ENCODE peak calls at places on chromosomes 1 and 21, in six cellular contexts. A is neuronal stem cell, L is H1, V is trophoblast cell, J is IMR-90, T is H9. K is an unnamed sample.

GRCh38 chr21:38081663-38082062 is 165.4 kb upstream of the KCNJ6 start:
- DNase-seq in A (no peak), L (no peak), V (no peak), J (no peak), T (no peak), K (no peak)

GRCh38 chr1:240093120-240093961 is 1.7 kb downstream of the FMN2 start:
- DNase-seq in A (peak), L (peak), V (no peak), J (no peak), T (peak), K (peak)

GRCh38 chr1:18948048-18948912 is 8.2 kb downstream of the IFFO2 start:
- DNase-seq in A (no peak), L (no peak), V (peak), J (no peak), T (no peak), K (peak)

GRCh38 chr21:39189857-39190604 is 6.8 kb upstream of the PSMG1 start:
- DNase-seq in A (no peak), L (no peak), V (peak), J (peak), T (no peak), K (no peak)

GRCh38 chr1:17883136-17883535 is 128.0 kb downstream of the ACTL8 start:
- DNase-seq in A (no peak), L (no peak), V (no peak), J (no peak), T (no peak), K (no peak)

GRCh38 chr1:228282329-228283042 is 74.6 kb downstream of the OBSCN start:
- DNase-seq in A (no peak), L (no peak), V (peak), J (peak), T (peak), K (peak)

GRCh38 chr1:62245201-62245600 is 50.6 kb downstream of the L1TD1 start:
- DNase-seq in A (no peak), L (no peak), V (no peak), J (no peak), T (no peak), K (no peak)

GRCh38 chr1:155049651-155050559 is 1.2 kb upstream of the ADAM15 start:
- DNase-seq in A (no peak), L (no peak), V (peak), J (peak), T (no peak), K (peak)

GRCh38 chr1:7509593-7509992 is 261.5 kb upstream of the VAMP3 start:
- DNase-seq in A (no peak), L (no peak), V (no peak), J (no peak), T (no peak), K (no peak)
- H4K91ac ChIP-seq in A (no peak), L (no peak), V (no peak), J (no peak), T (no peak), K (no peak)

GRCh38 chr1:33348676-33349080 is 27.8 kb upstream of the A3GALT2 start:
- DNase-seq in A (no peak), L (no peak), V (no peak), J (no peak), T (no peak), K (no peak)
- H3K23ac ChIP-seq in A (no peak), L (no peak), V (peak), J (peak), T (no peak), K (no peak)

GRCh38 chr1:10286244-10286643 is 75.9 kb downstream of the KIF1B start:
- DNase-seq in A (no peak), L (no peak), V (no peak), J (peak), T (no peak), K (peak)
- H4K91ac ChIP-seq in A (no peak), L (no peak), V (no peak), J (no peak), T (no peak), K (no peak)

DNA sequence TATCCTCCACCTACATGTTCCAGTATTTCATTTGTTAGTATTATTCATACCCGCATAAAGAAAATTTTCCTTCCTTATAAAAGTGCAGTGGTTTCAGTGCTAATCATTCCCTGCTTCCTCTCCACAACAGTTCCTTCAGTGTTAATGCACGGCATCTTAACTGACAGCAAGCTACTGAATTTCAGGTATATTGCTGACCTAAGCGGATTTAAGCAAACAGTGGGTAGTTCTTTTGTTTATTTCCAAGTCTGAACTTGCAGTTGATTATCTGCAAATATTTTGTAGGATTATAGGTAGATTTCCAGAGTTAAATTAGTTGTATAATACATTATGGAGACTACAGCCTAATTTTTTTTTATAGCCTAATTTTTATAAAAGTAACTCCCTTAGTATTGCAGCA is 15.1 kb upstream of the DR1 start:
- DNase-seq in A (no peak), L (no peak), V (no peak), J (no peak), T (no peak), K (no peak)
- H3K23ac ChIP-seq in A (no peak), L (no peak), V (no peak), J (no peak), T (no peak), K (no peak)

DNA sequence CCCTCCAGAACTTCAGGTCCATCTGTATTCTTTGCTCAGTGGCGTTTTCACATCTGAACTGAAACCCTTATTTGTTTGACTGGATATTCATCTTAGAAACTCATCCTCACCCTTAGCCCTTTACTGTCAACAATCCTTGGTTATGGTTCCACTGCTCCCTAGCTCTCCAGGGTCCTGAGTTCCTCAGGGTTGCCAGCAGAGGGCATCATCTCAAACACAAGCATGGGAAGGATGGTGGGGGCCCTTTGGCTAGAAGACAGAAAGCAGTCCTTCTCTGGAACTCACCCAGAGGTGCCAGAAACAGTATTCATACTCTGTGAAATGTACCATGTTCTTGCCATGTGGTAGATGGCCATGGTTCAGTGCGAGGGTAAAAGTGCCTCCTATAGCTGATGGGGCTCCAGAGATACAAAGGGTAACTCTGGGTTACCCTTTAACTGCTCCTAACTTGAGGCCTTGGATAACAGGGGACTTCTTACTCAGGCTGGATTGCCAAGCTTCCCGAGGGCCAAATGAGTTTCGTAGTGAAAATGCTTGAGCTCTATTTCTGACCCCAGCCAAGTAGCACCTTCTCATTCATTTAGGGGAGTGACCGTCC is 11.3 kb downstream of the NCSTN start:
- DNase-seq in A (no peak), L (no peak), V (peak), J (peak), T (no peak), K (peak)
- H4K91ac ChIP-seq in A (no peak), L (no peak), V (no peak), J (no peak), T (no peak), K (no peak)

K was measured in mesenchymal stem cell.